ENCODE peak calls at places on chromosome 2, in four cellular contexts. One of them, this sample, is unnamed.
A peak's percentile ranks its signal among the peaks of the same experiment; 100 is the strongest.

GRCh38 chr2:219060821-219061791 is at the start of gene IHH:
- DNase-seq in K562: no peak
- DNase-seq in GM12878: no peak
- DNase-seq in HepG2: no peak
- DNase-seq in this sample: peak; percentile 81

GRCh38 chr2:29532451-29532850 is 388.9 kb downstream of the ALK start:
- DNase-seq in HepG2: no peak
- DNase-seq in GM12878: no peak
- DNase-seq in K562: no peak
- DNase-seq in this sample: no peak

GRCh38 chr2:68237404-68237803 is 14.9 kb downstream of the PPP3R1 start:
- DNase-seq in GM12878: no peak
- DNase-seq in HepG2: no peak
- DNase-seq in K562: no peak
- DNase-seq in this sample: no peak

GRCh38 chr2:238970553-238971081 is 122.7 kb downstream of the TWIST2 start:
- DNase-seq in K562: peak; percentile 77
- DNase-seq in GM12878: no peak
- DNase-seq in HepG2: peak; percentile 58
- DNase-seq in this sample: peak; percentile 88

GRCh38 chr2:11896386-11896785 is 150.0 kb downstream of the LPIN1 start:
- DNase-seq in K562: no peak
- DNase-seq in GM12878: no peak
- DNase-seq in HepG2: no peak
- DNase-seq in this sample: no peak

GRCh38 chr2:174779361-174779928 is 15.2 kb upstream of the CHRNA1 start:
- DNase-seq in GM12878: no peak
- DNase-seq in HepG2: no peak
- DNase-seq in K562: no peak
- DNase-seq in this sample: peak; percentile 44

GRCh38 chr2:66925128-66925527 is 472.0 kb upstream of the ETAA1 start:
- DNase-seq in GM12878: no peak
- DNase-seq in K562: no peak
- DNase-seq in HepG2: no peak
- DNase-seq in this sample: no peak

GRCh38 chr2:196504788-196505187 is 134.7 kb upstream of the CCDC150 start:
- DNase-seq in GM12878: no peak
- DNase-seq in HepG2: no peak
- DNase-seq in K562: no peak
- DNase-seq in this sample: no peak

GRCh38 chr2:158616480-158616879 is 159.7 kb downstream of the PKP4 start:
- DNase-seq in GM12878: no peak
- DNase-seq in K562: no peak
- DNase-seq in HepG2: no peak
- DNase-seq in this sample: no peak

GRCh38 chr2:230877737-230878598 is 13.2 kb downstream of the ITM2C start:
- DNase-seq in K562: no peak
- DNase-seq in GM12878: no peak
- DNase-seq in HepG2: no peak
- DNase-seq in this sample: no peak

GRCh38 chr2:108417254-108417653 is 31.8 kb upstream of the GCC2 start:
- DNase-seq in K562: no peak
- DNase-seq in GM12878: no peak
- DNase-seq in HepG2: peak; percentile 80
- DNase-seq in this sample: no peak

GRCh38 chr2:109322111-109322510 is 193.1 kb downstream of the SH3RF3 start:
- DNase-seq in GM12878: no peak
- DNase-seq in HepG2: no peak
- DNase-seq in K562: no peak
- DNase-seq in this sample: no peak

GRCh38 chr2:240794178-240794721 is 25.8 kb downstream of the KIF1A start:
- DNase-seq in GM12878: no peak
- DNase-seq in HepG2: no peak
- DNase-seq in K562: no peak
- DNase-seq in this sample: no peak

GRCh38 chr2:233290446-233290845 is 17.2 kb upstream of the SAG start:
- DNase-seq in GM12878: no peak
- DNase-seq in HepG2: no peak
- DNase-seq in K562: no peak
- DNase-seq in this sample: no peak

GRCh38 chr2:23689891-23690290 is 237.0 kb downstream of the ATAD2B start:
- DNase-seq in K562: no peak
- DNase-seq in HepG2: no peak
- DNase-seq in GM12878: no peak
- DNase-seq in this sample: peak; percentile 37

GRCh38 chr2:65647249-65647842 is 214.9 kb upstream of the SPRED2 start:
- DNase-seq in GM12878: no peak
- DNase-seq in HepG2: no peak
- DNase-seq in K562: no peak
- DNase-seq in this sample: no peak

GRCh38 chr2:149141046-149141445 is 102.5 kb downstream of the LYPD6B start:
- DNase-seq in GM12878: no peak
- DNase-seq in K562: no peak
- DNase-seq in HepG2: no peak
- DNase-seq in this sample: no peak

GRCh38 chr2:60075048-60075447 is 478.4 kb downstream of the BCL11A start:
- DNase-seq in GM12878: no peak
- DNase-seq in HepG2: no peak
- DNase-seq in K562: no peak
- DNase-seq in this sample: no peak

GRCh38 chr2:151063271-151063670 is 198.4 kb downstream of the RBM43 start:
- DNase-seq in GM12878: no peak
- DNase-seq in HepG2: no peak
- DNase-seq in K562: no peak
- DNase-seq in this sample: peak; percentile 49

GRCh38 chr2:134206573-134206972 is 47.3 kb upstream of the MGAT5 start:
- DNase-seq in HepG2: no peak
- DNase-seq in GM12878: no peak
- DNase-seq in K562: no peak
- DNase-seq in this sample: no peak

GRCh38 chr2:180208841-180209240 is 201.7 kb upstream of the CWC22 start:
- DNase-seq in K562: no peak
- DNase-seq in GM12878: no peak
- DNase-seq in HepG2: no peak
- DNase-seq in this sample: no peak

GRCh38 chr2:186950694-186951093 is 101.7 kb upstream of the ZSWIM2 start:
- DNase-seq in GM12878: no peak
- DNase-seq in K562: no peak
- DNase-seq in HepG2: no peak
- DNase-seq in this sample: no peak

GRCh38 chr2:105864262-105864661 is 119.5 kb downstream of the NCK2 start:
- DNase-seq in HepG2: no peak
- DNase-seq in GM12878: no peak
- DNase-seq in K562: no peak
- DNase-seq in this sample: no peak

GRCh38 chr2:133777607-133778006 is 209.3 kb upstream of the NCKAP5 start:
- DNase-seq in GM12878: no peak
- DNase-seq in K562: no peak
- DNase-seq in HepG2: no peak
- DNase-seq in this sample: no peak

GRCh38 chr2:10303174-10303633 is 500 bp downstream of the HPCAL1 start:
- DNase-seq in HepG2: no peak
- DNase-seq in K562: no peak
- DNase-seq in GM12878: no peak
- DNase-seq in this sample: no peak

GRCh38 chr2:57878573-57878910 is 168.1 kb upstream of the VRK2 start:
- DNase-seq in K562: no peak
- DNase-seq in GM12878: no peak
- DNase-seq in HepG2: no peak
- DNase-seq in this sample: no peak

GRCh38 chr2:106890611-106891010 is 4.6 kb upstream of the ST6GAL2 start:
- DNase-seq in K562: no peak
- DNase-seq in GM12878: no peak
- DNase-seq in HepG2: no peak
- DNase-seq in this sample: no peak

GRCh38 chr2:44708646-44709000 is 232.9 kb upstream of the SIX3 start:
- DNase-seq in HepG2: no peak
- DNase-seq in K562: no peak
- DNase-seq in GM12878: no peak
- DNase-seq in this sample: no peak

GRCh38 chr2:62383843-62384242 is 122.2 kb downstream of the TMEM17 start:
- DNase-seq in GM12878: no peak
- DNase-seq in HepG2: no peak
- DNase-seq in K562: no peak
- DNase-seq in this sample: no peak

GRCh38 chr2:221415789-221416188 is 156.3 kb downstream of the EPHA4 start:
- DNase-seq in K562: no peak
- DNase-seq in HepG2: no peak
- DNase-seq in GM12878: no peak
- DNase-seq in this sample: no peak

GRCh38 chr2:221423212-221423804 is 148.8 kb downstream of the EPHA4 start:
- DNase-seq in K562: no peak
- DNase-seq in GM12878: no peak
- DNase-seq in HepG2: no peak
- DNase-seq in this sample: no peak

GRCh38 chr2:221425353-221425752 is 146.8 kb downstream of the EPHA4 start:
- DNase-seq in K562: no peak
- DNase-seq in HepG2: no peak
- DNase-seq in GM12878: no peak
- DNase-seq in this sample: no peak

GRCh38 chr2:221422516-221423211 is 149.4 kb downstream of the EPHA4 start:
- DNase-seq in K562: no peak
- DNase-seq in HepG2: no peak
- DNase-seq in GM12878: no peak
- DNase-seq in this sample: no peak

DNA sequence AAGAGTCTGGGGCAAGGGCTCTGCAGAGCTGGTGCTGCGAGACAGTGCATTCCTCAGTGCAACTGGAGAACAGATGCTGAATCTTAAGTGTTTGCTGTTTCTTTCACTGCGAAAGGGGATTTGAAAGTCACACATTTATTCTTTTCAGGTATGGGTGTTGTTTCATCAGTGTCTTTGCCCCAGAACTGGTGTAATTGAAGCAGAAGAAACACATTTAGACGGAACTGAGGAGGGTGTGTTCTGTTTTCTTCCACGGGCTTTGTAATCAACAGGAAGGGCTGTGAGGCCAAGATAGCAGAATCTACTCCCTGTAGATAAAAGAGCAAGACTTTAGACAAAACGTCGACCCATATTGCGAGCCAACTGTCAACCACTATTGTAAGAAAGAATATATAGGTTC is 151.9 kb downstream of the EPHA4 start:
- DNase-seq in GM12878: peak; percentile 12
- DNase-seq in HepG2: no peak
- DNase-seq in K562: no peak
- DNase-seq in this sample: no peak
- TF ChIP-seq MXI1 in GM12878: no peak
- TF ChIP-seq MXI1 in HepG2: no peak
- TF ChIP-seq MXI1 in K562: no peak
- TF ChIP-seq MXI1 in this sample: no peak

GRCh38 chr2:100592226-100592625 is 29.4 kb downstream of the PDCL3 start:
- DNase-seq in HepG2: no peak
- DNase-seq in K562: no peak
- DNase-seq in GM12878: no peak
- DNase-seq in this sample: no peak
- TF ChIP-seq ZBTB33 in HepG2: no peak
- TF ChIP-seq ZBTB33 in K562: no peak
- TF ChIP-seq ZBTB33 in GM12878: no peak
- TF ChIP-seq ZBTB33 in this sample: no peak

DNA sequence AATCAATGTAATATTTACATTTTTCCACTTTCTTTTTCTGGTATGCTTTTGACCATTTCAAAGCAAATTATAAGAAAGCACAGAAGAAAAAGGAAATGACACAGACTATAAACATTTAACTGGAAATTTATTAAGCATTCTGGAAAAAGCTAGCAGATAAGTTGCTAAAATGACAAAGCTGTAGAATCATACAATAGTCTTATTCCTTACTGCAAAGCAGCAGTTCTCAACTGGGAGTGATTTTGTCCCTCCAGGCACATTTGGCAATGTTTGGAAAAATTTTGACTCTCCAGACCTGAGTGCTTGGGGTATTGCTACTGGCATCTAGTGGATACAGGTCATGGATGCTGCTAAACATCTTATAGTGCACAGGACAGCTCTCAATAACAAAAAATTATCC is 75.1 kb downstream of the MBD5 start:
- DNase-seq in K562: no peak
- DNase-seq in GM12878: no peak
- DNase-seq in HepG2: no peak
- DNase-seq in this sample: no peak
- TF ChIP-seq MXI1 in K562: no peak
- TF ChIP-seq MXI1 in GM12878: no peak
- TF ChIP-seq MXI1 in HepG2: no peak
- TF ChIP-seq MXI1 in this sample: no peak

GRCh38 chr2:96164459-96165184 is 19.4 kb upstream of the DUSP2 start:
- DNase-seq in GM12878: peak; percentile 96
- DNase-seq in K562: no peak
- DNase-seq in HepG2: no peak
- DNase-seq in this sample: no peak
- TF ChIP-seq ZBTB33 in GM12878: no peak
- TF ChIP-seq ZBTB33 in K562: no peak
- TF ChIP-seq ZBTB33 in HepG2: no peak
- TF ChIP-seq ZBTB33 in this sample: no peak

GRCh38 chr2:54986266-54986665 is 64.0 kb downstream of the RTN4 start:
- DNase-seq in K562: no peak
- DNase-seq in HepG2: no peak
- DNase-seq in GM12878: no peak
- DNase-seq in this sample: no peak

GRCh38 chr2:54988612-54989011 is 61.6 kb downstream of the RTN4 start:
- DNase-seq in HepG2: no peak
- DNase-seq in K562: no peak
- DNase-seq in GM12878: no peak
- DNase-seq in this sample: no peak

GRCh38 chr2:54983345-54984235 is 66.7 kb downstream of the RTN4 start:
- DNase-seq in K562: no peak
- DNase-seq in HepG2: no peak
- DNase-seq in GM12878: no peak
- DNase-seq in this sample: no peak

GRCh38 chr2:54981409-54981808 is 68.8 kb downstream of the RTN4 start:
- DNase-seq in K562: no peak
- DNase-seq in HepG2: no peak
- DNase-seq in GM12878: no peak
- DNase-seq in this sample: no peak

GRCh38 chr2:54984476-54984875 is 65.8 kb downstream of the RTN4 start:
- DNase-seq in K562: no peak
- DNase-seq in HepG2: no peak
- DNase-seq in GM12878: no peak
- DNase-seq in this sample: no peak
- TF ChIP-seq MXI1 in K562: no peak
- TF ChIP-seq MXI1 in HepG2: no peak
- TF ChIP-seq MXI1 in GM12878: no peak
- TF ChIP-seq MXI1 in this sample: no peak

This sample was measured in SK-N-SH.